ENCODE peak calls at places on chromosomes 3 and 15, in five cellular contexts. O, M, F, C and N are unnamed samples.

GRCh38 chr3:180018588-180018987 is 18.1 kb downstream of the PEX5L start:
- DNase-seq in C (no peak), F (no peak), O (peak), M (no peak), N (no peak)

GRCh38 chr3:128787256-128788253 is 61.6 kb downstream of the RAB7A start:
- DNase-seq in M (no peak), F (peak), C (no peak), O (peak), N (no peak)

GRCh38 chr3:63673111-63673510 is 20.6 kb downstream of the SNTN start:
- DNase-seq in C (no peak), F (no peak), M (no peak), O (no peak), N (no peak)

GRCh38 chr3:157082305-157082981 is 77.5 kb downstream of the CCNL1 start:
- DNase-seq in O (no peak), F (peak), M (no peak), C (no peak), N (peak)

GRCh38 chr3:45890405-45890804 is 4.1 kb downstream of the CCR9 start:
- DNase-seq in O (no peak), F (no peak), C (no peak), M (peak), N (no peak)

GRCh38 chr15:37900286-37901221 is 33.9 kb upstream of the TMCO5A start:
- DNase-seq in M (no peak), F (peak), C (no peak), O (no peak), N (peak)

GRCh38 chr3:109923431-109923830 is 586.1 kb upstream of the DPPA4 start:
- DNase-seq in C (no peak), M (no peak), F (no peak), O (no peak), N (no peak)

GRCh38 chr3:21028412-21028811 is 722.6 kb downstream of the ZNF385D start:
- DNase-seq in M (no peak), F (no peak), O (no peak), C (no peak), N (no peak)

GRCh38 chr3:119497824-119498187 is 541 bp upstream of the TIMMDC1 start:
- DNase-seq in M (no peak), F (peak), C (no peak), O (peak), N (no peak)

GRCh38 chr15:97023131-97023844 is 692.8 kb downstream of the NR2F2 start:
- DNase-seq in O (no peak), F (peak), M (no peak), C (no peak), N (no peak)

GRCh38 chr3:25532763-25533162 is 104.7 kb downstream of the RARB start:
- DNase-seq in M (no peak), F (no peak), O (peak), C (no peak), N (no peak)

GRCh38 chr3:64109438-64109837 is 86.1 kb upstream of the PSMD6 start:
- DNase-seq in C (no peak), M (no peak), F (no peak), O (peak), N (no peak)

DNA sequence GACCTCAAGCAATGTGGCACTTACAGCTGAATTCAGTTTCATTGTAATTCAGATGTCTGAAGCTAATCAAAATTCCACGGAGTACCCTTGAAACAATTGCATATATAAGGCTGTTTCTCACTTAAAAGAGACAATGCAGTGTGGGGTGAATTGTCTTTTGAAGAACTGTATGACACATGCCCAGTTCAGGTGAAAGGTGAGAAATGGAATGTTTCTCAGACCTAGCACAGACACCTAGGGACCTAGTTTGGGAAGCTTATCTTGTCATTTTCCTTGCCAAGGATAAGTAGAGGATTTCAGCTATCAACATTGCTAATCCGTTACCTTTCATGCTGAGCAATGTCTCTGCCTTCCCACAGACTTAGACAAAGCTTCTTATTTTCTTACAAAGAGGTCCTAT is 36.3 kb downstream of the MBNL1 start:
- DNase-seq in M (no peak), C (no peak), O (peak), F (no peak), N (no peak)
- H3K4me3 ChIP-seq in M (no peak), C (no peak), O (no peak), F (no peak), N (no peak)

GRCh38 chr3:126266850-126267168 is 86.4 kb upstream of the ALDH1L1 start:
- DNase-seq in M (no peak), O (no peak), F (peak), C (no peak), N (no peak)
- H3K4me3 ChIP-seq in M (peak), O (no peak), F (peak), C (no peak), N (peak)

DNA sequence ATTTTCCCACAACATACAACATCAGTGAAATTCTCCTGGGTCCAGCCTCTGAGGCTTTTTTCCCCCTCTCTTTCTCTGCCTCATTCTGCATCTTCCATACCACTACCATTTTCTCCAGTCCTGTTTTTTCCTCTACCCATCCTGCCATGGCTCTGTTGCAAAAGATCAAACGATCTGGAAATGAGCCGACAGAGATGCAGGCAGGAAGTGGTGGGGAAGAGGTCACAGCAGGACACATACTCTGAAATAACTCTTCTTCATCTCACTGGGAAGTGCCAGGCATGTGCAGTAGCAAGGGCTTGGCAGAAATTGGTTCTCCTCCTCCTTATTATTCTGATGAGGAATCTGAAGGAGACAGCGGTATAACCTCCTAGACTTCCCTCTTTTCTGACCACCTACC is 114.3 kb downstream of the CORO2B start:
- DNase-seq in F (peak), M (no peak), C (no peak), O (peak), N (no peak)
- H3K4me3 ChIP-seq in F (no peak), M (no peak), C (no peak), O (no peak), N (no peak)

DNA sequence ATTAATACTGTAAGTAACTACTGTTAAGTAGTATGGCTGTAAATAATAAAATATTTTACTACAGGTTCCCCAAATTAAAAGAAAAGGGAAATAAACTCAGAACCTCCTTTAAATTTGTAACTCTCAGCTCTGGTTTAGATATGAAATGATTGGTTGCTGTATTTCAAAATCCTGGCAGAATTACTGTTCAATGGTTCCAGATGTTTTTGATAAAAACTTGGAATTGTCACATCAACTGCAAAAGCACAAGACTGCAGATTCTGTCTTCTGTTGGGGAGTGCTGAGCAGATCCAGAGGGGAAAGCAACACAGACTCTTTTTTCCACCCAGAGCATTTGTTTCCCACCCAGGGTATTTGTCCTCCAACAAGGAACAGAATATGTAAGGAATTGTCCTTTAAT is 178.2 kb downstream of the KLHL25 start:
- DNase-seq in O (no peak), C (no peak), M (no peak), F (no peak), N (no peak)
- H3K4me3 ChIP-seq in O (no peak), C (no peak), M (no peak), F (no peak), N (no peak)

GRCh38 chr3:151395806-151396205 is 11.3 kb upstream of the P2RY12 start:
- DNase-seq in M (no peak), F (peak), O (no peak), C (no peak), N (no peak)

GRCh38 chr3:151391715-151392114 is 7.2 kb upstream of the P2RY12 start:
- DNase-seq in M (no peak), C (no peak), F (no peak), O (no peak), N (no peak)

GRCh38 chr3:151393961-151394360 is 9.4 kb upstream of the P2RY12 start:
- DNase-seq in O (no peak), C (no peak), M (no peak), F (peak), N (no peak)

GRCh38 chr3:151393146-151393831 is 8.7 kb upstream of the P2RY12 start:
- DNase-seq in O (peak), M (no peak), F (peak), C (no peak), N (no peak)

DNA sequence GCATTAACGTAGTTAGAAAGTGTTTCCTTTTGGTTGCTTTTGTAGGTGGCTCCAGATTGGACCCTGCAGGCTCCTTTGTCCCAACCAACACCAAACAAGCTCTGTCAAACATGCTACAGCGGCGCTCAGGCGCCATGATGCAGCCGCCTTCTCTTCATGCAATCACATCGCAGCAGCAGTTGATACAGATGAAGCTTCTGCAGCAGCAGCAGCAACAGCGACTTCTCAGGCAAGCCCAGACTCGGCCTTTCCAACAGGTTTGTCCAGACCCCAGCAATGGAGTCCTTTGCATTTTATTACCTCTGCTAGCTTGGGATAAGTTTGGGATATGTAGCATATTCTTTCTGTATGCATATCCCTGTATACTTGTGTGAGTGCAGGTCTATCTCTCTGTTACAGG is 10.1 kb upstream of the P2RY12 start:
- DNase-seq in F (no peak), M (no peak), O (peak), C (no peak), N (no peak)
- H3K4me3 ChIP-seq in F (no peak), M (no peak), O (no peak), C (no peak), N (no peak)

GRCh38 chr15:48374472-48374871 is 43.2 kb downstream of the DUT start:
- DNase-seq in F (peak), M (no peak), O (no peak), C (no peak), N (no peak)
- H3K4me3 ChIP-seq in F (no peak), M (no peak), O (no peak), C (no peak), N (no peak)

DNA sequence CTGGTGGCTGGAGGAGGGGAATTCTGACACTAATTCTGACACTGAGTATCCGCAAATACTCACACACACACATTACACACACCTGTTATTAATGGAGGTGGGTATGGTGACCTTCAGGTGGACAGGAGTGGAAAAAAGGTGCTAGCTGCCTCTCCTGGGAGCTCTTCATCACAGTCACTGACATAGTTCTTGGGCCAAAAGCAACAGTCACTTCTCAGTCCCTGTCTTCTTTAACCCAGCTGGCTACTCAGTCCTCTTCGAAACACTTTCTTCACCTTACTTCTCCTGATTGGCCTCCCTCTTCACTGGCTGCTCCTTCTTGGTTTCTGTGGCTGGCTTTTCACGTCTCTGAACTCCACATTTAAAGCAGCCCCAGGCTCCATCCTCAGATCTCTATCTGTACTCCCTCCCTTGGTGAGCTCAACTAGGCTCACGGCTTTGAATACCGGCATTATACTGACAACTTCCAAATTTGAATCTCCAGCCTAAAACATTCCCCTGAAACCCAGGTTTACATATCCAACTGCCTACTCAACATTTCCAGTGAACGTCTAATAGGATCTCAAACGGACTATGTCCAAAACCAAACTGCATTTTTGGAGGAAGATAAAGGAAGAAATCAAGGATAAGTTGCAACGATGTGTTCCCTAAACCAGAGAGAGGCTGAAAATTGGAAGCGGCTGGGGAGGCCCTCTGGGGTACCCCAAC is 53.2 kb upstream of the HEG1 start:
- DNase-seq in M (no peak), C (no peak), F (peak), O (peak), N (no peak)
- H3K4me3 ChIP-seq in M (no peak), C (no peak), F (peak), O (no peak), N (peak)